ENCODE peak calls at places on chromosomes 6 and 20, in five cellular contexts. M is effector memory CD8-positive, alpha-beta T cell; B is GM18507; S is GM04504; X is nephron progenitor cell. V is an unnamed sample.

GRCh38 chr20:64102647-64103354 is 4.6 kb downstream of the NPBWR2 start:
- DNase-seq in M (no peak), B (no peak), S (no peak), X (peak; percentile 63), V (no peak)

GRCh38 chr6:35650015-35650414 is 38.7 kb downstream of the FKBP5 start:
- DNase-seq in M (no peak), B (no peak), S (no peak), X (no peak), V (no peak)

GRCh38 chr6:87078983-87079616 is 15.8 kb downstream of the CGA start:
- DNase-seq in M (peak; percentile 38), B (peak; percentile 15), S (no peak), X (peak; percentile 81), V (peak; percentile 75)

GRCh38 chr6:111478749-111479148 is 4.3 kb downstream of the REV3L start:
- DNase-seq in M (no peak), B (no peak), S (no peak), X (no peak), V (no peak)

GRCh38 chr20:44066645-44067606 is 120.1 kb downstream of the JPH2 start:
- DNase-seq in M (no peak), B (no peak), S (no peak), X (no peak), V (no peak)

GRCh38 chr6:76876922-76877553 is 586.3 kb downstream of the HTR1B start:
- DNase-seq in M (no peak), B (no peak), S (peak; percentile 2), X (peak; percentile 73), V (peak; percentile 54)

GRCh38 chr6:113565306-113565705 is 291.8 kb upstream of the MARCKS start:
- DNase-seq in M (no peak), B (no peak), S (no peak), X (no peak), V (no peak)

GRCh38 chr6:148874698-148875293 is 128.0 kb downstream of the UST start:
- DNase-seq in M (no peak), B (no peak), S (no peak), X (no peak), V (no peak)

GRCh38 chr20:25277051-25277801 is 29.3 kb downstream of the PYGB start:
- DNase-seq in M (no peak), B (no peak), S (no peak), X (no peak), V (no peak)

GRCh38 chr6:57069920-57070331 is 20.1 kb upstream of the ZNF451 start:
- DNase-seq in M (no peak), B (no peak), S (no peak), X (no peak), V (no peak)

GRCh38 chr6:128494440-128494839 is 26.0 kb downstream of the PTPRK start:
- DNase-seq in M (no peak), B (no peak), S (no peak), X (no peak), V (no peak)

GRCh38 chr6:135159531-135159930 is 21.6 kb upstream of the MYB start:
- DNase-seq in M (no peak), B (no peak), S (no peak), X (no peak), V (no peak)

GRCh38 chr6:134245041-134245440 is 72.9 kb downstream of the SGK1 start:
- DNase-seq in M (no peak), B (no peak), S (no peak), X (no peak), V (no peak)

GRCh38 chr20:4444404-4444803 is 277.3 kb upstream of the PRND start:
- DNase-seq in M (no peak), B (no peak), S (peak; percentile 32), X (no peak), V (no peak)

GRCh38 chr6:150693404-150693803 is 93.7 kb downstream of the PLEKHG1 start:
- DNase-seq in M (no peak), B (no peak), S (no peak), X (no peak), V (no peak)

GRCh38 chr20:24491043-24491756 is 21.8 kb downstream of the SYNDIG1 start:
- DNase-seq in M (no peak), B (no peak), S (no peak), X (no peak), V (no peak)

GRCh38 chr20:3045042-3045815 is 623 bp upstream of the MRPS26 start:
- DNase-seq in M (peak; percentile 34), B (peak; percentile 64), S (peak; percentile 37), X (peak; percentile 83), V (peak; percentile 82)

GRCh38 chr20:22342410-22342809 is 242.0 kb downstream of the FOXA2 start:
- DNase-seq in M (no peak), B (no peak), S (no peak), X (no peak), V (no peak)

GRCh38 chr20:49267327-49267726 is 10.5 kb downstream of the ZNFX1 start:
- DNase-seq in M (no peak), B (no peak), S (no peak), X (no peak), V (no peak)

GRCh38 chr20:18496740-18497592 is at the start of gene RBBP9:
- DNase-seq in M (peak; percentile 64), B (peak; percentile 69), S (peak; percentile 41), X (peak; percentile 85), V (peak; percentile 89)

GRCh38 chr6:133768656-133769295 is 120.1 kb upstream of the TCF21 start:
- DNase-seq in M (no peak), B (no peak), S (no peak), X (no peak), V (no peak)

GRCh38 chr20:62466071-62466760 is 9.6 kb downstream of the GATA5 start:
- DNase-seq in M (no peak), B (no peak), S (no peak), X (no peak), V (no peak)

GRCh38 chr6:6893701-6894100 is 214.1 kb upstream of the RREB1 start:
- DNase-seq in M (no peak), B (no peak), S (no peak), X (no peak), V (no peak)

GRCh38 chr20:38844963-38845362 is 39.5 kb downstream of the PPP1R16B start:
- DNase-seq in M (no peak), B (no peak), S (no peak), X (no peak), V (no peak)

GRCh38 chr6:152598421-152598820 is 38.7 kb downstream of the SYNE1 start:
- DNase-seq in M (no peak), B (no peak), S (no peak), X (no peak), V (no peak)

GRCh38 chr20:49276201-49276894 is 1.5 kb downstream of the ZNFX1 start:
- DNase-seq in M (peak; percentile 24), B (no peak), S (no peak), X (no peak), V (peak; percentile 49)

GRCh38 chr20:22098451-22098850 is 393.0 kb downstream of the PAX1 start:
- DNase-seq in M (no peak), B (no peak), S (no peak), X (no peak), V (no peak)

GRCh38 chr6:39402239-39402751 is 79.8 kb upstream of the KCNK16 start:
- DNase-seq in M (no peak), B (no peak), S (peak; percentile 80), X (no peak), V (no peak)

GRCh38 chr6:156976144-156977088 is 199.2 kb downstream of the ARID1B start:
- DNase-seq in M (no peak), B (no peak), S (no peak), X (no peak), V (no peak)

GRCh38 chr20:1813101-1813529 is 82.1 kb upstream of the SIRPA start:
- DNase-seq in M (no peak), B (no peak), S (peak; percentile 92), X (no peak), V (peak; percentile 89)

GRCh38 chr6:37365791-37366190 is 12.0 kb downstream of the RNF8 start:
- DNase-seq in M (no peak), B (no peak), S (no peak), X (no peak), V (no peak)

GRCh38 chr6:41677430-41678045 is 39.3 kb downstream of the MDFI start:
- DNase-seq in M (no peak), B (no peak), S (no peak), X (no peak), V (no peak)

GRCh38 chr6:154292855-154293519 is 63.6 kb downstream of the IPCEF1 start:
- DNase-seq in M (no peak), B (no peak), S (no peak), X (no peak), V (no peak)

GRCh38 chr6:98824163-98824906 is 10.0 kb upstream of the POU3F2 start:
- DNase-seq in M (no peak), B (no peak), S (no peak), X (peak; percentile 66), V (no peak)

GRCh38 chr6:39819226-39819625 is 27.1 kb downstream of the DAAM2 start:
- DNase-seq in M (no peak), B (no peak), S (no peak), X (no peak), V (no peak)

GRCh38 chr6:54361188-54361587 is 52.9 kb downstream of the TINAG start:
- DNase-seq in M (no peak), B (no peak), S (no peak), X (no peak), V (no peak)

GRCh38 chr20:41074441-41074840 is 45.8 kb downstream of the TOP1 start:
- DNase-seq in M (no peak), B (no peak), S (no peak), X (no peak), V (no peak)

GRCh38 chr6:157563611-157564284 is 182.8 kb downstream of the ZDHHC14 start:
- DNase-seq in M (no peak), B (peak; percentile 61), S (no peak), X (no peak), V (no peak)

V was measured in adrenal gland.